ENCODE peak calls at places on chromosome 13, in six cellular contexts. R is NCI-H82, U is cardiac fibroblast, Z is stromal cell of bone marrow, Y is upper lobe of right lung, X is NCI-H774. W is an unnamed sample.

GRCh38 chr13:46906440-46906839 is 9.6 kb upstream of the HTR2A start:
- DNase-seq in U (no peak), Y (no peak), Z (no peak), X (no peak), R (no peak), W (no peak)

GRCh38 chr13:113764793-113765190 is 5.8 kb downstream of the TMEM255B start:
- DNase-seq in Y (peak), U (no peak), X (no peak), R (no peak), Z (no peak), W (no peak)

GRCh38 chr13:40668335-40668734 is 1.9 kb upstream of the FOXO1 start:
- DNase-seq in Y (no peak), R (peak), U (no peak), X (no peak), Z (no peak), W (no peak)

GRCh38 chr13:64274481-64275217 is 2859.0 kb upstream of the PCDH20 start:
- DNase-seq in X (no peak), Y (no peak), R (no peak), Z (no peak), U (peak), W (peak)

GRCh38 chr13:73551736-73552135 is 492.9 kb downstream of the KLF5 start:
- DNase-seq in Y (no peak), X (no peak), Z (no peak), U (no peak), R (no peak), W (no peak)

GRCh38 chr13:36608474-36608873 is 65.3 kb upstream of the SERTM1 start:
- DNase-seq in X (no peak), Z (no peak), R (no peak), U (no peak), Y (no peak), W (no peak)

GRCh38 chr13:26053418-26053980 is 1.7 kb upstream of the SHISA2 start:
- DNase-seq in Z (no peak), Y (no peak), U (no peak), R (no peak), X (no peak), W (no peak)

GRCh38 chr13:102870677-102871415 is 25.0 kb downstream of the ERCC5 start:
- DNase-seq in R (peak), Y (no peak), X (no peak), Z (no peak), U (peak), W (peak)

GRCh38 chr13:108734676-108735075 is 105.3 kb downstream of the MYO16 start:
- DNase-seq in X (no peak), Y (no peak), U (no peak), R (peak), Z (no peak), W (no peak)

GRCh38 chr13:37656247-37656940 is 57.8 kb upstream of the POSTN start:
- DNase-seq in U (peak), R (no peak), X (no peak), Z (peak), Y (no peak), W (peak)

GRCh38 chr13:39784347-39784746 is 128.9 kb downstream of the COG6 start:
- DNase-seq in X (no peak), Z (no peak), U (peak), Y (no peak), R (no peak), W (peak)

GRCh38 chr13:102089177-102089576 is 312.7 kb downstream of the FGF14 start:
- DNase-seq in R (peak), U (no peak), Y (no peak), X (no peak), Z (no peak), W (peak)